ENCODE peak calls at places on chromosomes 7 and 10, in eight cellular contexts. L, Z, C, D, H, Q, S and E are unnamed samples.

GRCh38 chr7:105677803-105678583 is 96.7 kb upstream of the EFCAB10 start:
- DNase-seq in L (peak), Z (peak), C (no peak), D (peak), H (no peak), Q (peak), S (no peak), E (peak)

GRCh38 chr10:134205-134742 is 981 bp upstream of the ZMYND11 start:
- DNase-seq in L (no peak), Z (peak), C (no peak), D (no peak), H (peak), Q (no peak), S (no peak), E (no peak)

GRCh38 chr7:74027683-74028320 is at the start of gene ELN:
- DNase-seq in L (peak), Z (no peak), C (peak), D (peak), H (peak), Q (no peak), S (no peak), E (peak)

GRCh38 chr10:96673318-96674099 is 46.8 kb downstream of the PIK3AP1 start:
- DNase-seq in L (peak), Z (no peak), C (peak), D (no peak), H (peak), Q (no peak), S (no peak), E (peak)

GRCh38 chr10:80057171-80057570 is 21.3 kb upstream of the TMEM254 start:
- DNase-seq in L (no peak), Z (no peak), C (no peak), D (no peak), H (no peak), Q (no peak), S (no peak), E (no peak)

GRCh38 chr7:44678468-44679179 is 70.0 kb upstream of the ZMIZ2 start:
- DNase-seq in L (peak), Z (no peak), C (no peak), D (no peak), H (no peak), Q (no peak), S (no peak), E (peak)

GRCh38 chr10:60042959-60043358 is 136.6 kb upstream of the CCDC6 start:
- DNase-seq in L (no peak), Z (no peak), C (no peak), D (no peak), H (no peak), Q (no peak), S (no peak), E (no peak)

GRCh38 chr7:31053986-31054385 is 1.9 kb downstream of the ADCYAP1R1 start:
- DNase-seq in L (no peak), Z (no peak), C (no peak), D (no peak), H (no peak), Q (no peak), S (no peak), E (no peak)

GRCh38 chr7:55574062-55574717 is 1.9 kb upstream of the VOPP1 start:
- DNase-seq in L (no peak), Z (no peak), C (no peak), D (no peak), H (no peak), Q (no peak), S (no peak), E (no peak)

GRCh38 chr7:114048386-114049235 is 129.8 kb upstream of the PPP1R3A start:
- DNase-seq in L (no peak), Z (no peak), C (no peak), D (no peak), H (no peak), Q (no peak), S (no peak), E (no peak)

GRCh38 chr7:14734839-14735321 is 167.7 kb downstream of the DGKB start:
- DNase-seq in L (no peak), Z (no peak), C (no peak), D (no peak), H (peak), Q (no peak), S (no peak), E (no peak)

GRCh38 chr7:45651540-45651939 is 77.4 kb downstream of the ADCY1 start:
- DNase-seq in L (no peak), Z (no peak), C (no peak), D (no peak), H (no peak), Q (no peak), S (no peak), E (no peak)

GRCh38 chr7:106344861-106345260 is 60.1 kb upstream of the NAMPT start:
- DNase-seq in L (no peak), Z (no peak), C (no peak), D (no peak), H (no peak), Q (no peak), S (no peak), E (no peak)

GRCh38 chr7:80273327-80273726 is 138.7 kb downstream of the GNAI1 start:
- DNase-seq in L (no peak), Z (no peak), C (no peak), D (no peak), H (no peak), Q (no peak), S (no peak), E (no peak)

GRCh38 chr7:48637382-48637781 is 287.0 kb upstream of the CDC14C start:
- DNase-seq in L (no peak), Z (no peak), C (no peak), D (no peak), H (no peak), Q (no peak), S (no peak), E (no peak)

GRCh38 chr7:101128040-101128834 is 1.3 kb downstream of the SERPINE1 start:
- DNase-seq in L (no peak), Z (no peak), C (no peak), D (no peak), H (no peak), Q (no peak), S (no peak), E (no peak)

GRCh38 chr7:139931190-139932007 is 102.3 kb downstream of the TBXAS1 start:
- DNase-seq in L (no peak), Z (no peak), C (no peak), D (no peak), H (no peak), Q (no peak), S (no peak), E (no peak)

GRCh38 chr10:88672041-88672440 is 7.8 kb downstream of the LIPF start:
- DNase-seq in L (no peak), Z (no peak), C (no peak), D (no peak), H (no peak), Q (no peak), S (no peak), E (no peak)

GRCh38 chr10:125985557-125986246 is 89.3 kb downstream of the FANK1 start:
- DNase-seq in L (no peak), Z (no peak), C (no peak), D (no peak), H (no peak), Q (no peak), S (no peak), E (no peak)

GRCh38 chr10:125083576-125083920 is 76.8 kb downstream of the CTBP2 start:
- DNase-seq in L (peak), Z (no peak), C (no peak), D (no peak), H (no peak), Q (no peak), S (no peak), E (no peak)

GRCh38 chr7:36272567-36273269 is 116.9 kb upstream of the ANLN start:
- DNase-seq in L (no peak), Z (no peak), C (no peak), D (no peak), H (no peak), Q (no peak), S (no peak), E (no peak)

GRCh38 chr10:68043030-68043429 is 32.1 kb downstream of the HERC4 start:
- DNase-seq in L (no peak), Z (no peak), C (no peak), D (no peak), H (no peak), Q (no peak), S (no peak), E (no peak)

GRCh38 chr10:68047554-68048327 is 27.3 kb downstream of the HERC4 start:
- DNase-seq in L (no peak), Z (no peak), C (no peak), D (no peak), H (no peak), Q (no peak), S (no peak), E (no peak)

GRCh38 chr10:68049289-68050078 is 25.6 kb downstream of the HERC4 start:
- DNase-seq in L (no peak), Z (no peak), C (no peak), D (no peak), H (no peak), Q (no peak), S (no peak), E (no peak)

GRCh38 chr10:68046642-68047041 is 28.4 kb downstream of the HERC4 start:
- DNase-seq in L (no peak), Z (no peak), C (no peak), D (no peak), H (no peak), Q (no peak), S (no peak), E (no peak)

GRCh38 chr10:68047088-68047487 is 28.0 kb downstream of the HERC4 start:
- DNase-seq in L (no peak), Z (no peak), C (no peak), D (no peak), H (no peak), Q (no peak), S (no peak), E (no peak)
- H3K27ac ChIP-seq in L (no peak), Z (no peak), C (no peak), D (no peak), H (no peak), Q (no peak), S (no peak), E (no peak)

GRCh38 chr7:117001283-117001682 is 48.0 kb downstream of the ST7 start:
- DNase-seq in L (no peak), Z (no peak), C (no peak), D (no peak), H (no peak), Q (no peak), S (no peak), E (no peak)

GRCh38 chr7:117004899-117005298 is 51.6 kb downstream of the ST7 start:
- DNase-seq in L (no peak), Z (no peak), C (no peak), D (no peak), H (no peak), Q (no peak), S (no peak), E (no peak)

GRCh38 chr7:117007285-117007684 is 54.0 kb downstream of the ST7 start:
- DNase-seq in L (no peak), Z (no peak), C (no peak), D (no peak), H (no peak), Q (no peak), S (no peak), E (no peak)

GRCh38 chr7:117008849-117009531 is 55.7 kb downstream of the ST7 start:
- DNase-seq in L (no peak), Z (peak), C (no peak), D (no peak), H (no peak), Q (peak), S (no peak), E (no peak)

GRCh38 chr7:117005449-117005848 is 52.1 kb downstream of the ST7 start:
- DNase-seq in L (no peak), Z (no peak), C (no peak), D (no peak), H (no peak), Q (no peak), S (no peak), E (no peak)
- H3K27ac ChIP-seq in L (peak), Z (no peak), C (no peak), D (no peak), H (no peak), Q (no peak), S (no peak), E (no peak)

GRCh38 chr10:20535846-20536245 is 361.3 kb downstream of the NEBL start:
- DNase-seq in L (no peak), Z (no peak), C (no peak), D (no peak), H (no peak), Q (no peak), S (no peak), E (no peak)

DNA sequence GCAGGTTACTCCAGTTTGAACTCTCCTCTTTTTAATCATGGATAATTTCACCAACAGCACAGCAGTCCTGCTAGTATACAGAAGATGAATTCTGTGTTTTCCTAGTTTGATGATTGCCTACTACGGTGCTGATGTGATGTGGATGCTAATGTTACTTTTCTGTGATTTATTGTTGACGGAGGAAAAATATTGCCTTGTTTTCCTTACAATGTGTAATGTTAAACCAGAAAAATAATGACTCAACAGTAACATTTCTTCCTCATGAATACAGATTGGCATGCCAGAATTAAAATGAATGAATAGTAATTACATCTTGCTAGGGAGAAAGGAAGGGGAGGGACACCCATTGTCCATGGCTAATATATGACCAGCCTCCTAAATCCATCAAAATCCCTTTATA is 360.7 kb downstream of the NEBL start:
- DNase-seq in L (no peak), Z (no peak), C (no peak), D (no peak), H (no peak), Q (no peak), S (no peak), E (no peak)
- H3K27ac ChIP-seq in L (no peak), Z (no peak), C (no peak), D (no peak), H (no peak), Q (no peak), S (no peak), E (no peak)

DNA sequence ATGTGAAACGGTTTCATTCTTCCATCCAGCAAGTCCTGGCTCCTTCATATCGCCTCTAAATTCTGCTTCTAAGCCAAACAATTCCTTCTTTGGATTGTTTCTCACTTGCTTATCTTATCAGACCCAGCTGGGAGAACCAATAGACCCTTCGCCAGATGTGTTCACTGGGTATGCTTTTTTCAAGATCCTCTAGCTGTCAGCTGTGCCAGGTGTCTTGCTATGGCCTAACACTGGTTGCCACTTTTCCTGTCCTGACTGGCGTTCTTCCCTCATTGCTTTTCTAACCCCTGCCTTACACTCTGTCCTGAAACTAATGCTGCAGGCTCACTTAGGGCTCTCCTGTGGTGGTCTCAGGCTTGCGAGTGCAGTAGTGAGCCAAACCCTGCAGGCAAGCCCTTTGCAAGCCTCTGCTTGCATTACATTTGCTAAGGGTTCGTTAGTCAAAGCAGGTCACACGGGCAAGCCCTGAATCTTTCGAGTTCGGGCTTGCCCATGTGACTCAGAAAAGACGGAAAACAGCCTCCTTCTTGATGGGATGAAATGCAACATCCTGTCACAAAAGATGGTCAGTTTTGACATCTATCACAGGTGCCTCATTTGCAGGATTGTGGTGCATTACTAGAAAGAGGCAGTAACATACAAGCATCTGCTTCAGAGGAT is 92.8 kb downstream of the VWC2 start:
- DNase-seq in L (no peak), Z (no peak), C (no peak), D (no peak), H (no peak), Q (no peak), S (peak), E (no peak)
- H3K27ac ChIP-seq in L (no peak), Z (no peak), C (no peak), D (no peak), H (no peak), Q (no peak), S (no peak), E (no peak)

GRCh38 chr7:149853157-149853556 is 15.0 kb downstream of the ZNF862 start:
- DNase-seq in L (no peak), Z (no peak), C (no peak), D (no peak), H (no peak), Q (no peak), S (no peak), E (no peak)
- H3K27ac ChIP-seq in L (no peak), Z (no peak), C (no peak), D (no peak), H (no peak), Q (no peak), S (no peak), E (no peak)